ENCODE peak calls at places on chromosomes 13 and 19, in seven cellular contexts. Z is sigmoid colon, M is HFF-Myc, K is iPS DF 6.9, R is Peyer's patch, N is AG10803, J is tibial nerve. Y is an unnamed sample.

GRCh38 chr19:296476-297225 is 5.4 kb upstream of the PLPP2 start:
- DNase-seq in Z (peak), M (no peak), K (no peak), R (no peak), N (no peak), J (no peak), Y (no peak)

GRCh38 chr13:113074876-113075275 is 30.7 kb upstream of the F7 start:
- DNase-seq in Z (no peak), M (no peak), K (no peak), R (no peak), N (no peak), J (no peak), Y (no peak)

GRCh38 chr13:97113231-97114001 is 108.7 kb upstream of the MBNL2 start:
- DNase-seq in Z (no peak), M (no peak), K (no peak), R (no peak), N (peak), J (no peak), Y (peak)

GRCh38 chr19:18109731-18110671 is 12.4 kb downstream of the MAST3 start:
- DNase-seq in Z (peak), M (no peak), K (no peak), R (peak), N (no peak), J (no peak), Y (no peak)

GRCh38 chr13:35697281-35697680 is 220.8 kb upstream of the MAB21L1 start:
- DNase-seq in Z (no peak), M (no peak), K (no peak), R (no peak), N (peak), J (no peak), Y (no peak)

GRCh38 chr19:29211562-29212416 is 1.2 kb downstream of the UQCRFS1 start:
- DNase-seq in Z (no peak), M (no peak), K (no peak), R (no peak), N (peak), J (no peak), Y (no peak)

GRCh38 chr13:41652735-41653361 is 195.5 kb downstream of the RGCC start:
- DNase-seq in Z (no peak), M (no peak), K (no peak), R (no peak), N (peak), J (peak), Y (peak)

GRCh38 chr13:75694742-75695141 is 58.6 kb downstream of the LMO7 start:
- DNase-seq in Z (no peak), M (no peak), K (no peak), R (no peak), N (no peak), J (no peak), Y (no peak)

GRCh38 chr19:47109541-47110375 is 3.8 kb downstream of the ZC3H4 start:
- DNase-seq in Z (no peak), M (peak), K (no peak), R (peak), N (peak), J (no peak), Y (peak)

GRCh38 chr13:113141591-113141950 is 16.9 kb upstream of the PROZ start:
- DNase-seq in Z (no peak), M (no peak), K (no peak), R (no peak), N (no peak), J (no peak), Y (no peak)

GRCh38 chr19:2046046-2046907 is 4.8 kb downstream of the MKNK2 start:
- DNase-seq in Z (peak), M (no peak), K (no peak), R (no peak), N (no peak), J (no peak), Y (no peak)

GRCh38 chr13:26247011-26247410 is 6.9 kb upstream of the CDK8 start:
- DNase-seq in Z (no peak), M (no peak), K (no peak), R (no peak), N (no peak), J (no peak), Y (no peak)

GRCh38 chr19:6100284-6100915 is 9.9 kb downstream of the RFX2 start:
- DNase-seq in Z (no peak), M (no peak), K (no peak), R (peak), N (no peak), J (no peak), Y (peak)

GRCh38 chr19:37999309-38000213 is 92.6 kb downstream of the SIPA1L3 start:
- DNase-seq in Z (peak), M (peak), K (no peak), R (no peak), N (peak), J (peak), Y (no peak)

GRCh38 chr19:46453661-46454060 is 17.7 kb downstream of the PNMA8A start:
- DNase-seq in Z (no peak), M (no peak), K (no peak), R (no peak), N (no peak), J (no peak), Y (no peak)

GRCh38 chr13:83057119-83057518 is 825.2 kb downstream of the SLITRK1 start:
- DNase-seq in Z (no peak), M (no peak), K (no peak), R (no peak), N (peak), J (no peak), Y (no peak)

GRCh38 chr13:27132538-27132937 is 39.1 kb downstream of the USP12 start:
- DNase-seq in Z (no peak), M (no peak), K (no peak), R (no peak), N (no peak), J (no peak), Y (no peak)

GRCh38 chr13:105087941-105088340 is 1447.5 kb downstream of the EFNB2 start:
- DNase-seq in Z (no peak), M (no peak), K (peak), R (no peak), N (no peak), J (no peak), Y (no peak)

GRCh38 chr13:50670847-50671542 is 172.5 kb downstream of the DLEU7 start:
- DNase-seq in Z (no peak), M (no peak), K (no peak), R (no peak), N (peak), J (no peak), Y (no peak)

GRCh38 chr13:26785845-26786630 is 25.5 kb upstream of the GPR12 start:
- DNase-seq in Z (peak), M (peak), K (peak), R (peak), N (peak), J (peak), Y (peak)

GRCh38 chr19:56633021-56633420 is 9.9 kb upstream of the SMIM17 start:
- DNase-seq in Z (no peak), M (no peak), K (no peak), R (no peak), N (no peak), J (no peak), Y (no peak)

GRCh38 chr19:41575998-41576397 is at the start of gene CEACAM21:
- DNase-seq in Z (no peak), M (no peak), K (no peak), R (peak), N (no peak), J (peak), Y (peak)

GRCh38 chr19:56958428-56958827 is 117.9 kb upstream of the PEG3 start:
- DNase-seq in Z (no peak), M (no peak), K (no peak), R (no peak), N (no peak), J (no peak), Y (no peak)

GRCh38 chr13:77800219-77800618 is 102.7 kb downstream of the SLAIN1 start:
- DNase-seq in Z (no peak), M (no peak), K (no peak), R (no peak), N (peak), J (no peak), Y (no peak)

GRCh38 chr19:16379521-16380313 is 55.1 kb downstream of the KLF2 start:
- DNase-seq in Z (peak), M (no peak), K (no peak), R (no peak), N (no peak), J (no peak), Y (no peak)

GRCh38 chr19:15810335-15810734 is 5.1 kb downstream of the OR10H1 start:
- DNase-seq in Z (no peak), M (no peak), K (no peak), R (no peak), N (no peak), J (peak), Y (no peak)

DNA sequence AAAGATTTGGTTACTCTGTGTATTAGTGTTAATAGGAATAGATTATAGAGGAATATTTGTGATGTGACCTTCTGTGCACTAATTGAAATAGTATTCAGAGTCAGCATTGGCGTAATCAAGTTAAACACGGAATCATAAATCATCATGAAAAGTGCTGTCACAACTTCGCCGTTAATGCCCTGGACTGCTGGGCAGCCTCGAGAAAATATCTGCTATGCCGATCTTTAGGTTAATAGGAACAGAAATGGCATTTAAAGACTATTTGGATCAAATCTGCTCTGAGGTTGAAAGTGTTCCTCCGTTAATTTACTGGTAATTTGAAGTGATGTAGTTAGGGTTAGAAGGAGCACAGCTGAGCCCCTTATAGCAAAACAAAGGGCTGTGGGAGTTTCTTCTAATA is 219.0 kb downstream of the MZT1 start:
- DNase-seq in Z (no peak), M (no peak), K (no peak), R (no peak), N (no peak), J (no peak), Y (no peak)
- H3K4me3 ChIP-seq in Z (no peak), M (no peak), K (no peak), R (no peak), N (no peak), J (no peak), Y (no peak)

GRCh38 chr19:45440259-45440638 is 16.5 kb upstream of the ERCC1 start:
- DNase-seq in Z (no peak), M (no peak), K (no peak), R (no peak), N (no peak), J (no peak), Y (no peak)
- H3K4me3 ChIP-seq in Z (peak), M (peak), K (peak), R (peak), N (peak), J (peak), Y (peak)

DNA sequence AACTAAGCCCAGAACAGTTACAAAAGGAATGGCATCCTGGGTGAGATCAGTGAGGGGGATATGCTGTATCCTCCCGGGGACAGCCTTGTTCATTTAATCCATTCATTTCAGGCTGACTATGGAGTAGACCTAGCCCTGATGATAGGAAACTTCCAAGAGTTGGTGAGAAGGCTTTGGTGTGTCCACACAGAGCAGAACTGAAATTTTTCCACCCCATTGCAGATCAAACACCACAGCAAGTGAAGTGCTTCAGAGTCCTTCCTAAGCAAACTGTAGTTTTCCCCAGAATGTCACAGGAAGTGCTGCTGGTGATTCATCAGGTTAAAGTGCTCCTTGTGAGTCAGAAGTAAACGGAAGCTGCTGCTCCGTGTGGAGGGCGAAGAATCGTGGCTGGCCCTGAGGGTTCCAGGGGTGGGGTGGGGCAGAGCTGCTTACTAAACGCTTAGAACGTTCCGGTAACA is 113.2 kb downstream of the TEX26 start:
- DNase-seq in Z (peak), M (peak), K (no peak), R (no peak), N (peak), J (no peak), Y (no peak)
- H3K4me3 ChIP-seq in Z (no peak), M (no peak), K (no peak), R (no peak), N (no peak), J (no peak), Y (no peak)

GRCh38 chr13:111184685-111185401 is 69.7 kb downstream of the ARHGEF7 start:
- DNase-seq in Z (no peak), M (no peak), K (no peak), R (peak), N (no peak), J (no peak), Y (peak)

GRCh38 chr13:111183087-111183645 is 68.1 kb downstream of the ARHGEF7 start:
- DNase-seq in Z (no peak), M (no peak), K (no peak), R (no peak), N (no peak), J (no peak), Y (peak)

GRCh38 chr13:111183959-111184684 is 69.0 kb downstream of the ARHGEF7 start:
- DNase-seq in Z (no peak), M (no peak), K (no peak), R (no peak), N (no peak), J (no peak), Y (no peak)

GRCh38 chr13:111187879-111188643 is 73.0 kb downstream of the ARHGEF7 start:
- DNase-seq in Z (no peak), M (no peak), K (no peak), R (no peak), N (no peak), J (no peak), Y (no peak)

GRCh38 chr13:111186305-111186930 is 71.3 kb downstream of the ARHGEF7 start:
- DNase-seq in Z (no peak), M (no peak), K (no peak), R (no peak), N (no peak), J (no peak), Y (no peak)
- H3K4me3 ChIP-seq in Z (no peak), M (no peak), K (no peak), R (no peak), N (no peak), J (no peak), Y (no peak)

GRCh38 chr19:4120933-4121612 is 2.8 kb downstream of the MAP2K2 start:
- DNase-seq in Z (no peak), M (no peak), K (no peak), R (no peak), N (no peak), J (no peak), Y (no peak)

GRCh38 chr19:4123615-4124568 is at the start of gene MAP2K2:
- DNase-seq in Z (peak), M (peak), K (peak), R (peak), N (peak), J (peak), Y (peak)

GRCh38 chr19:4121815-4122214 is 2.1 kb downstream of the MAP2K2 start:
- DNase-seq in Z (no peak), M (no peak), K (no peak), R (no peak), N (no peak), J (no peak), Y (no peak)

GRCh38 chr19:4122480-4122879 is 1.4 kb downstream of the MAP2K2 start:
- DNase-seq in Z (no peak), M (no peak), K (no peak), R (no peak), N (no peak), J (no peak), Y (no peak)

GRCh38 chr19:4124638-4125037 is 716 bp upstream of the MAP2K2 start:
- DNase-seq in Z (no peak), M (no peak), K (no peak), R (no peak), N (no peak), J (no peak), Y (no peak)
- H3K4me3 ChIP-seq in Z (peak), M (peak), K (no peak), R (peak), N (no peak), J (peak), Y (peak)

GRCh38 chr13:95420501-95420900 is 119.2 kb upstream of the ABCC4 start:
- DNase-seq in Z (no peak), M (no peak), K (no peak), R (no peak), N (no peak), J (no peak), Y (no peak)

DNA sequence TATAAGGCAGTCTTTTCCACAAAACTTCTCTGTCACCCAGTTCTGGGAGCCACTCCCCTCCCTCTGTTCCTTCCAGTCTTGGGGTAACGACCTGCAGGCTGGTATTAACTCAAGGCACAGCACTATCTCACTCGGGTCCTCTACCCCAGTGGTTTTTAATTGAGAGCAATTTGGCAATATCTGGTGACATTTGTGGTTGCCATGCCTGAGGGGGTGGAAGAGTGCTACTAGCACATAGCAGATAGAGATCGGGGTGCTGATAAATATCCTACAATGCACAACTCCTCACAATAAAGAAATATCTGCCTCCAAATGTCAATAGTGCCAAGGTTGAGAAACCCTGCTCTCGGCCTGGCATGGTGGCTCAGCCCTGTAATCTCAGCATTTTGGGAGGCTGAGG is 117.7 kb upstream of the ABCC4 start:
- DNase-seq in Z (no peak), M (no peak), K (no peak), R (no peak), N (no peak), J (no peak), Y (no peak)
- H3K4me3 ChIP-seq in Z (no peak), M (no peak), K (no peak), R (no peak), N (no peak), J (no peak), Y (no peak)

DNA sequence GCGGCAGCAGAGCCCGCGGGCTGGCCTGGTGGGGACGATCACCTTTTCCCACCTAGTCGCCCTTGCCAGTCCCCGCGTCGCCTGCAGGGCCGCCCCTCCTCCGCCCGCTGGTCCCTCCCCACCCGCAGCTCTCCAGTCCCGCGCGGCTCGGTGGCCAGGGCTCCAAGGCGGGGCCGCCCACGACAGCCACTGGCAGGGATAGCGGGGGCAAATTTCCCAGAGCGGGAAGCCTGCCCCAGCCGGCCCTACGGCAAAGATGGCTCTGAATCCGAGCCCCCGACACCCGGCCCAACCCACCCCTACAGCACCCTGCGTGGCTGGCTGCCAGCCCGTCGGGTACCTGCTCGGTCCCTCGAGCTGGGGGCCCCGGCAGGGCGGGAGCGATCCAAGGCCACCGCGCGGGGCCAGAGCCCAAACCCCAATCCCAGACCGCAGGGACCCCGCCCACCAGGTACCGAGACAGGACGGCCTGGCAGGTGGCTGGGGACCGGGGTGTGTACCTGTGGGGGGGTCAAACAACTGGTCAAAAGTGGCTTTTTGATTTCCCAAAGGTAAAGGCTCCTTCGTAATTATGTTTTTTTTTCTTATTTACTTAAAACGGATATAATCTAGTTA is 6.3 kb upstream of the ZNF98 start:
- DNase-seq in Z (no peak), M (no peak), K (no peak), R (no peak), N (no peak), J (no peak), Y (no peak)
- H3K4me3 ChIP-seq in Z (no peak), M (no peak), K (no peak), R (no peak), N (no peak), J (no peak), Y (no peak)

DNA sequence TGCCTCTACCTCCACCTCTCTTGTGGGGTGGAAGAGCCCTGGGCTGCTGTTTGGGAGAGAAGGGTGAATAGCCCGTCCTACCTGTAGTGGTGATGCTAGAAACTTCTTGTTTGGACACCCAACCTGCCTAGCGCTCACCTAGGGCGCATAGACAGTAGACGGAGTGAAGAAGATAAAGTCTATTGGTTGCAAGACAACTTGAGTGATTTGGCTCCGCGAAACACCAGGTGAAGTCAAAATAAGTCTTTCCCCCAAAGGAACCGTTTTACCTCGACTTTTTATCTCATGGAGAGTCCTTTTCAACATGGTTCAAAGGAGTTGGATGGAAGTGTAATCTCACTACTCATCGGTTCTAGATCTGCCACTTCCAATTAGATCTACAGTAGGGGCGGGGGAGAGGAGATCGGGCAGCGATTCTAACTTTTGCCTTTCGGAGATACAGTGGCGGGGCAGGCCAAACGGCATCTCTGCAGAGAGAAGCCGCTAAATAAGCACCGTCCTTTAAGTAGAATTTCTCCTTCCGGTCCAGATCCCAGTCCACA is 694 bp upstream of the ZIC5 start:
- DNase-seq in Z (no peak), M (no peak), K (no peak), R (no peak), N (no peak), J (no peak), Y (no peak)
- H3K4me3 ChIP-seq in Z (no peak), M (no peak), K (peak), R (no peak), N (no peak), J (no peak), Y (no peak)

GRCh38 chr19:23366437-23366836 is 28.8 kb downstream of the ZNF91 start:
- DNase-seq in Z (no peak), M (no peak), K (no peak), R (no peak), N (no peak), J (no peak), Y (no peak)
- H3K4me3 ChIP-seq in Z (no peak), M (no peak), K (no peak), R (no peak), N (no peak), J (no peak), Y (no peak)

Y was measured in naive thymus-derived CD4-positive, alpha-beta T cell.